ENCODE peak calls at places on chromosome 15, in four cellular contexts. A is uterus, F is lung, M is activated T-helper 1 cell treated with Interleukin-2 at 50 U/mL for 16 hours. T is an unnamed sample.

GRCh38 chr15:43241100-43241499 is 20.3 kb upstream of the EPB42 start:
- DNase-seq in A (peak; percentile 24), F (no peak), M (no peak), T (no peak)

GRCh38 chr15:27686376-27686775 is 412.7 kb downstream of the OCA2 start:
- DNase-seq in A (no peak), F (no peak), M (no peak), T (no peak)

GRCh38 chr15:90862964-90863721 is 5.2 kb upstream of the FURIN start:
- DNase-seq in A (no peak), F (peak; percentile 74), M (no peak), T (no peak)

GRCh38 chr15:76139368-76140068 is 79.7 kb downstream of the TMEM266 start:
- DNase-seq in A (peak; percentile 45), F (peak; percentile 73), M (peak; percentile 40), T (peak; percentile 82)

GRCh38 chr15:88454231-88454630 is 13.0 kb downstream of the MRPL46 start:
- DNase-seq in A (no peak), F (no peak), M (no peak), T (no peak)

GRCh38 chr15:65339926-65340325 is 35.4 kb downstream of the RNU5B-1 start:
- DNase-seq in A (no peak), F (no peak), M (no peak), T (peak; percentile 62)

GRCh38 chr15:46260937-46261336 is 626.1 kb downstream of the SQOR start:
- DNase-seq in A (no peak), F (no peak), M (no peak), T (no peak)

GRCh38 chr15:66369773-66370651 is 13.5 kb upstream of the TIPIN start:
- DNase-seq in A (no peak), F (no peak), M (no peak), T (peak; percentile 16)

GRCh38 chr15:101479342-101479845 is 10.1 kb downstream of the PCSK6 start:
- DNase-seq in A (no peak), F (no peak), M (no peak), T (no peak)

GRCh38 chr15:73866481-73866880 is 6.9 kb upstream of the TBC1D21 start:
- DNase-seq in A (no peak), F (no peak), M (no peak), T (no peak)

GRCh38 chr15:82045179-82045891 is 483 bp downstream of the MEX3B start:
- DNase-seq in A (peak; percentile 36), F (no peak), M (no peak), T (no peak)

GRCh38 chr15:54504695-54505094 is 526.5 kb downstream of the UNC13C start:
- DNase-seq in A (no peak), F (no peak), M (no peak), T (no peak)

GRCh38 chr15:70794596-70795310 is 31.4 kb upstream of the UACA start:
- DNase-seq in A (no peak), F (no peak), M (no peak), T (no peak)

GRCh38 chr15:78636378-78636859 is 4.6 kb downstream of the CHRNB4 start:
- DNase-seq in A (no peak), F (no peak), M (no peak), T (no peak)

GRCh38 chr15:34239151-34239761 is 14.4 kb downstream of the EMC4 start:
- DNase-seq in A (no peak), F (no peak), M (no peak), T (peak; percentile 19)

GRCh38 chr15:60091150-60091549 is 87.0 kb downstream of the FOXB1 start:
- DNase-seq in A (no peak), F (peak; percentile 72), M (no peak), T (no peak)

GRCh38 chr15:36845270-36845669 is 255.1 kb downstream of the MEIS2 start:
- DNase-seq in A (no peak), F (no peak), M (no peak), T (no peak)

GRCh38 chr15:49079340-49080039 is 33.2 kb upstream of the SECISBP2L start:
- DNase-seq in A (no peak), F (no peak), M (no peak), T (peak; percentile 24)

GRCh38 chr15:60590935-60591490 is 112.1 kb upstream of the ICE2 start:
- DNase-seq in A (peak; percentile 49), F (peak; percentile 42), M (peak; percentile 31), T (no peak)

GRCh38 chr15:56099311-56099710 is 105.9 kb upstream of the NEDD4 start:
- DNase-seq in A (no peak), F (no peak), M (no peak), T (no peak)

GRCh38 chr15:58357529-58358476 is 74.0 kb upstream of the LIPC start:
- DNase-seq in A (no peak), F (no peak), M (no peak), T (peak; percentile 43)

GRCh38 chr15:62779041-62779810 is 263.3 kb upstream of the TPM1 start:
- DNase-seq in A (peak; percentile 36), F (no peak), M (no peak), T (no peak)

GRCh38 chr15:100913961-100914360 is 5.2 kb upstream of the LRRK1 start:
- DNase-seq in A (no peak), F (no peak), M (no peak), T (no peak)

GRCh38 chr15:35289029-35289617 is 204.0 kb upstream of the NANOGP8 start:
- DNase-seq in A (peak; percentile 28), F (no peak), M (no peak), T (peak; percentile 20)

GRCh38 chr15:63372018-63372705 is 9.5 kb downstream of the CA12 start:
- DNase-seq in A (peak; percentile 81), F (no peak), M (no peak), T (peak; percentile 62)

GRCh38 chr15:62782100-62782791 is 260.3 kb upstream of the TPM1 start:
- DNase-seq in A (peak; percentile 74), F (peak; percentile 58), M (no peak), T (peak; percentile 48)

GRCh38 chr15:48317221-48317620 is 14.0 kb upstream of the DUT start:
- DNase-seq in A (no peak), F (no peak), M (no peak), T (no peak)

T was measured in K562.